ENCODE peak calls at places on chromosomes 7 and 10, in seven cellular contexts. One of them, this sample, is unnamed.

GRCh38 chr7:106182904-106183303 is 70.8 kb upstream of the SYPL1 start:
- ATAC-seq in Panc1: no peak
- ATAC-seq in left cardiac atrium: no peak
- ATAC-seq in HCT116: no peak
- ATAC-seq in activated naive CD8-positive, alpha-beta T cell treated with anti-CD3 and anti-CD28 coated beads, Interleukin-2, amount 10 ng/mL, durations not matched to agents 7 days and 5 days: no peak
- ATAC-seq in gastroesophageal sphincter: no peak
- ATAC-seq in mucosa of descending colon: no peak
- ATAC-seq in this sample: no peak

GRCh38 chr7:107207459-107207858 is 38.7 kb downstream of the HBP1 start:
- ATAC-seq in Panc1: no peak
- ATAC-seq in left cardiac atrium: no peak
- ATAC-seq in HCT116: no peak
- ATAC-seq in activated naive CD8-positive, alpha-beta T cell treated with anti-CD3 and anti-CD28 coated beads, Interleukin-2, amount 10 ng/mL, durations not matched to agents 7 days and 5 days: no peak
- ATAC-seq in gastroesophageal sphincter: no peak
- ATAC-seq in mucosa of descending colon: no peak
- ATAC-seq in this sample: no peak

GRCh38 chr7:31948041-31948440 is 122.2 kb downstream of the PDE1C start:
- ATAC-seq in Panc1: no peak
- ATAC-seq in left cardiac atrium: peak
- ATAC-seq in HCT116: no peak
- ATAC-seq in activated naive CD8-positive, alpha-beta T cell treated with anti-CD3 and anti-CD28 coated beads, Interleukin-2, amount 10 ng/mL, durations not matched to agents 7 days and 5 days: no peak
- ATAC-seq in gastroesophageal sphincter: peak
- ATAC-seq in mucosa of descending colon: peak
- ATAC-seq in this sample: no peak

GRCh38 chr10:79022565-79023488 is 45.9 kb upstream of the ZMIZ1 start:
- ATAC-seq in Panc1: peak
- ATAC-seq in left cardiac atrium: peak
- ATAC-seq in HCT116: peak
- ATAC-seq in activated naive CD8-positive, alpha-beta T cell treated with anti-CD3 and anti-CD28 coated beads, Interleukin-2, amount 10 ng/mL, durations not matched to agents 7 days and 5 days: no peak
- ATAC-seq in gastroesophageal sphincter: no peak
- ATAC-seq in mucosa of descending colon: no peak
- ATAC-seq in this sample: peak

GRCh38 chr7:97418312-97418711 is 300.8 kb downstream of the SDHAF3 start:
- ATAC-seq in Panc1: no peak
- ATAC-seq in left cardiac atrium: no peak
- ATAC-seq in HCT116: peak
- ATAC-seq in activated naive CD8-positive, alpha-beta T cell treated with anti-CD3 and anti-CD28 coated beads, Interleukin-2, amount 10 ng/mL, durations not matched to agents 7 days and 5 days: no peak
- ATAC-seq in gastroesophageal sphincter: no peak
- ATAC-seq in mucosa of descending colon: peak
- ATAC-seq in this sample: no peak

GRCh38 chr7:110891197-110891596 is 199.7 kb upstream of the LRRN3 start:
- ATAC-seq in Panc1: no peak
- ATAC-seq in left cardiac atrium: no peak
- ATAC-seq in HCT116: no peak
- ATAC-seq in activated naive CD8-positive, alpha-beta T cell treated with anti-CD3 and anti-CD28 coated beads, Interleukin-2, amount 10 ng/mL, durations not matched to agents 7 days and 5 days: no peak
- ATAC-seq in gastroesophageal sphincter: no peak
- ATAC-seq in mucosa of descending colon: no peak
- ATAC-seq in this sample: no peak

GRCh38 chr10:29849434-29849833 is 210.0 kb downstream of the JCAD start:
- ATAC-seq in Panc1: no peak
- ATAC-seq in left cardiac atrium: peak
- ATAC-seq in HCT116: no peak
- ATAC-seq in activated naive CD8-positive, alpha-beta T cell treated with anti-CD3 and anti-CD28 coated beads, Interleukin-2, amount 10 ng/mL, durations not matched to agents 7 days and 5 days: no peak
- ATAC-seq in gastroesophageal sphincter: peak
- ATAC-seq in mucosa of descending colon: peak
- ATAC-seq in this sample: no peak

GRCh38 chr7:143462045-143462444 is 15.6 kb upstream of the TAS2R41 start:
- ATAC-seq in Panc1: no peak
- ATAC-seq in left cardiac atrium: no peak
- ATAC-seq in HCT116: no peak
- ATAC-seq in activated naive CD8-positive, alpha-beta T cell treated with anti-CD3 and anti-CD28 coated beads, Interleukin-2, amount 10 ng/mL, durations not matched to agents 7 days and 5 days: no peak
- ATAC-seq in gastroesophageal sphincter: no peak
- ATAC-seq in mucosa of descending colon: no peak
- ATAC-seq in this sample: no peak

GRCh38 chr7:116277070-116277469 is 66.7 kb downstream of the TES start:
- ATAC-seq in Panc1: no peak
- ATAC-seq in left cardiac atrium: peak
- ATAC-seq in HCT116: no peak
- ATAC-seq in activated naive CD8-positive, alpha-beta T cell treated with anti-CD3 and anti-CD28 coated beads, Interleukin-2, amount 10 ng/mL, durations not matched to agents 7 days and 5 days: no peak
- ATAC-seq in gastroesophageal sphincter: no peak
- ATAC-seq in mucosa of descending colon: no peak
- ATAC-seq in this sample: no peak

GRCh38 chr7:67484244-67484751 is 487.7 kb downstream of the TYW1 start:
- ATAC-seq in Panc1: peak
- ATAC-seq in left cardiac atrium: peak
- ATAC-seq in HCT116: peak
- ATAC-seq in activated naive CD8-positive, alpha-beta T cell treated with anti-CD3 and anti-CD28 coated beads, Interleukin-2, amount 10 ng/mL, durations not matched to agents 7 days and 5 days: no peak
- ATAC-seq in gastroesophageal sphincter: peak
- ATAC-seq in mucosa of descending colon: no peak
- ATAC-seq in this sample: no peak

GRCh38 chr7:2993396-2993795 is 50.3 kb downstream of the CARD11 start:
- ATAC-seq in Panc1: no peak
- ATAC-seq in left cardiac atrium: no peak
- ATAC-seq in HCT116: no peak
- ATAC-seq in activated naive CD8-positive, alpha-beta T cell treated with anti-CD3 and anti-CD28 coated beads, Interleukin-2, amount 10 ng/mL, durations not matched to agents 7 days and 5 days: no peak
- ATAC-seq in gastroesophageal sphincter: no peak
- ATAC-seq in mucosa of descending colon: no peak
- ATAC-seq in this sample: no peak

This sample was measured in activated T-helper 17 cell treated with anti-CD3 and anti-CD28 coated beads, Interleukin-2, amount 50 U/mL, for 72 hours.